ENCODE peak calls at places on chromosome 12, in five cellular contexts. Z, F, J, Q and D are unnamed samples.

GRCh38 chr12:93139028-93139665 is 210.1 kb upstream of the EEA1 start:
- DNase-seq in F (no peak), Z (no peak), Q (no peak), J (no peak), D (no peak)

GRCh38 chr12:14846042-14846587 is 2.8 kb upstream of the ART4 start:
- DNase-seq in F (no peak), Q (no peak), J (no peak), Z (no peak), D (peak; percentile 78)

GRCh38 chr12:103495158-103495782 is 498 bp downstream of the C12orf42 start:
- DNase-seq in F (no peak), Z (no peak), J (peak; percentile 36), Q (no peak), D (no peak)

GRCh38 chr12:93379432-93380308 is 1.9 kb downstream of the NUDT4 start:
- DNase-seq in J (no peak), F (no peak), Z (peak; percentile 40), Q (no peak), D (peak; percentile 18)

GRCh38 chr12:114692558-114693531 is 8.9 kb upstream of the TBX3 start:
- DNase-seq in J (no peak), F (peak; percentile 80), Z (no peak), Q (no peak), D (no peak)

GRCh38 chr12:16076553-16076952 is 165.4 kb downstream of the DERA start:
- DNase-seq in F (no peak), J (peak; percentile 28), Z (no peak), Q (peak; percentile 5), D (peak; percentile 39)

GRCh38 chr12:54300732-54301427 is at the start of gene NFE2:
- DNase-seq in Z (no peak), F (peak; percentile 30), Q (peak; percentile 82), J (peak; percentile 63), D (peak; percentile 85)

GRCh38 chr12:56688129-56688845 is at the start of gene PTGES3:
- DNase-seq in J (peak; percentile 95), Z (peak; percentile 97), F (peak; percentile 96), Q (peak; percentile 97), D (peak; percentile 99)

GRCh38 chr12:116924558-116925453 is 14.1 kb downstream of the FBXW8 start:
- DNase-seq in Z (no peak), F (no peak), J (no peak), Q (peak; percentile 16), D (peak; percentile 57)

GRCh38 chr12:124460771-124461170 is 106.6 kb downstream of the NCOR2 start:
- DNase-seq in F (no peak), Z (no peak), J (no peak), Q (no peak), D (no peak)

GRCh38 chr12:94795520-94795919 is 145.2 kb upstream of the TMCC3 start:
- DNase-seq in F (no peak), Q (peak; percentile 29), J (peak; percentile 41), Z (no peak), D (no peak)

GRCh38 chr12:79267580-79267979 is 403.0 kb downstream of the SYT1 start:
- DNase-seq in J (no peak), Z (no peak), F (no peak), Q (no peak), D (no peak)

GRCh38 chr12:27618836-27619235 is 77.4 kb upstream of the REP15 start:
- DNase-seq in Z (no peak), F (no peak), J (no peak), Q (no peak), D (peak; percentile 39)

GRCh38 chr12:4107436-4107878 is 166.1 kb upstream of the CCND2 start:
- DNase-seq in Z (no peak), F (peak; percentile 29), Q (no peak), J (peak; percentile 27), D (peak; percentile 47)

GRCh38 chr12:63882844-63883243 is 38.3 kb downstream of the SRGAP1 start:
- DNase-seq in F (no peak), Z (no peak), J (no peak), Q (no peak), D (peak; percentile 84)

GRCh38 chr12:90905691-90906370 is 49.1 kb downstream of the CCER1 start:
- DNase-seq in J (no peak), F (no peak), Z (no peak), Q (peak; percentile 2), D (no peak)

GRCh38 chr12:88895634-88896033 is 315.4 kb upstream of the KITLG start:
- DNase-seq in Q (no peak), F (no peak), Z (no peak), J (no peak), D (no peak)

GRCh38 chr12:50690923-50691322 is 73.0 kb upstream of the ATF1 start:
- DNase-seq in Q (no peak), F (no peak), J (no peak), Z (peak; percentile 60), D (peak; percentile 64)

GRCh38 chr12:82383930-82384513 is 25.7 kb downstream of the METTL25 start:
- DNase-seq in Q (no peak), F (no peak), J (no peak), Z (no peak), D (peak; percentile 61)

GRCh38 chr12:57404966-57405640 is 25.7 kb downstream of the R3HDM2 start:
- DNase-seq in Z (no peak), J (no peak), F (no peak), Q (no peak), D (no peak)

GRCh38 chr12:109621864-109622485 is 48.4 kb downstream of the MVK start:
- DNase-seq in Z (no peak), Q (no peak), J (no peak), F (no peak), D (no peak)

GRCh38 chr12:126492181-126492580 is 1426.9 kb downstream of the AACS start:
- DNase-seq in F (no peak), Z (no peak), Q (peak; percentile 40), J (no peak), D (peak; percentile 21)

GRCh38 chr12:89461649-89462612 is 62.7 kb downstream of the GALNT4 start:
- DNase-seq in F (no peak), Z (no peak), J (peak; percentile 51), Q (no peak), D (peak; percentile 65)

GRCh38 chr12:121786441-121786825 is 7.1 kb downstream of the RHOF start:
- DNase-seq in Z (no peak), J (peak; percentile 76), F (no peak), Q (peak; percentile 96), D (peak; percentile 81)

GRCh38 chr12:106115450-106115849 is 23.3 kb downstream of the NUAK1 start:
- DNase-seq in J (no peak), F (no peak), Z (no peak), Q (no peak), D (no peak)

GRCh38 chr12:89138048-89138852 is 214.1 kb downstream of the DUSP6 start:
- DNase-seq in F (no peak), Q (no peak), J (no peak), Z (no peak), D (no peak)

GRCh38 chr12:96766232-96766631 is 140.8 kb upstream of the NEDD1 start:
- DNase-seq in J (no peak), Q (peak; percentile 2), Z (no peak), F (no peak), D (no peak)

GRCh38 chr12:57887631-57888406 is 41.3 kb upstream of the CTDSP2 start:
- DNase-seq in Q (peak; percentile 24), Z (no peak), J (no peak), F (peak; percentile 61), D (peak; percentile 75)

GRCh38 chr12:92973614-92974013 is 44.5 kb upstream of the EEA1 start:
- DNase-seq in F (no peak), J (no peak), Q (no peak), Z (no peak), D (peak; percentile 90)

GRCh38 chr12:66409195-66409871 is 107.0 kb downstream of the HELB start:
- DNase-seq in Z (no peak), J (no peak), F (no peak), Q (peak; percentile 3), D (peak; percentile 42)

GRCh38 chr12:133080619-133081407 is at the start of gene ZNF140:
- DNase-seq in F (peak; percentile 96), J (peak; percentile 68), Q (peak; percentile 92), Z (peak; percentile 97), D (peak; percentile 99)
- H3K9me3 ChIP-seq in F (peaks cover 4% of the 10 kb centered on the region), J (peaks cover 89% of the 10 kb centered on the region), Q (peaks cover 75% of the 10 kb centered on the region), Z (peaks cover 84% of the 10 kb centered on the region), D (no peaks in the 10 kb centered on the region)

DNA sequence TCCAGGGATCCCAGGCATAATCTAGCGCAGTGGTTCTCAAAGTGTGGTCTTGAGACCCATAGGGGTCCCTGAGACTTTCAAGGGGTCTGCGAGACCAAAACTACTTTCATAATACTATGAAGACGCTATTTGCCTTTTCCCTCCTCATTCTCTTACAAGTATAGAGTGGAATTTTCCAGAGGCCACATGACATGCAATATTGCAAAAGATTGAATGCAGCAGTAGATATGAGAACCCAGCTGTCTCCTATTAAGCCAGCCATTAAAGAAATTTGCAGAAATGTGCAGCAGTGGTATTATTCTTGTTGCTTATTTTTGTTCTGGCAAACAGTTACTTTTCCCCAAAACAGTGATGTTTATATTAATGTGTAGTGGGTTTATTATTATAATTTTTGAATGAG is 62.8 kb downstream of the VWF start:
- DNase-seq in Z (no peak), Q (no peak), J (no peak), F (no peak), D (peak; percentile 74)
- H3K4me1 ChIP-seq in Z (peaks cover 10% of the 10 kb centered on the region), Q (peaks cover 34% of the 10 kb centered on the region), J (no peaks in the 10 kb centered on the region), F (no peaks in the 10 kb centered on the region), D (no peaks in the 10 kb centered on the region)

DNA sequence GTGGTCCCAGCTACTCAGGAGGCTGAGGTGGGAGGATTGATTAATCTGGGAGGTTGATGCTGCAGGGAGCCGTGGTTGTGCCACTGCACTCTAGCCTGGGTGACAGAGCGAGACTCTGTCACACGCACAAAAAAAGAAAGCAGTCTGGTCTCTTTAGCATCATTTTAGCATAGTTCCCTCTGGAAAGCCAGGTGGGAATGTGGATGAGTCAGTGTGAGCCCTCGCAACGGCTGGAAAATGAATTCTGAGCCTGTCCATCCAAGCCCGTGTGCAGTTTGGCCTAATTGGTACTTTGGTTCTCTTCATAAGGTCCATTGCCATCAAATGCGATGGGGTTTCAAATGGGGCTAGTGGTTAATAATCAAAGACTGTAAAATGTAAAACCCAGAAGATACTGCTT is 2.4 kb downstream of the MYL2 start:
- DNase-seq in Q (no peak), F (no peak), J (no peak), Z (no peak), D (no peak)
- H3K4me3 ChIP-seq in Q (no peak overlapping the region), F (no peak overlapping the region), J (no peak overlapping the region), Z (no peak overlapping the region), D (no peak overlapping the region)

DNA sequence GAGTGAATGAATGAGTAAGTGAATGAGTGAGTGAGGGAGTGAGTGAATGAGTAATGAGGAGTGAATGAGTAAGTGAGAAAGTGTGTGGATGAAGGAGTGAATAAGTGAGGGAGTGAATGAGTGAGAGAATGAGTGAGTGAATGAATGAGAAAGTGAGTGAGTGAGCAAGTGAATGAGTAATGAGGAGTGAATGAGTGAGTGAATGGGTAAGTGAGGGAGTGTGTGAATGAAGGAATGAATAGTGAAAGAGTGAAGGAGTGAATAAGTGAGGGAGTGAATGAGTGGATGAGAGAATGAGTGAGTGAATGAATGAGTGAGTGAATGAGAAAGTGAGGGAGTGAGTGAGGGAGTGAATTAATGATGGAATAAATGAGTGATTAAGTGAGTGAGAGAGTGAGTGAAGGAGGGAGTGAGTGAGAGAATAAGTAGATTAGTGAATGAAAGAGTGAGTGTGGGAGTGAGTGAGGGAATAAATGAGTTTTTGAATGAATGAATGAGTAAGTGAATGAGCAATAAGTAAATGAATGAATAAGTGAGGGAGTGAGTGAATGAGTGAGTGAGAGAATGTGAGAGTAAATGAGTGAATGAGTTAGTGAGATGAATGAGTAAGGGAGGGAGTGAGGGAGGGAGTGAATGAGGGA is 364.5 kb downstream of the ADGRD1 start:
- DNase-seq in J (no peak), F (no peak), Q (no peak), Z (no peak), D (no peak)
- H3K9me3 ChIP-seq in J (peaks cover 14% of the 10 kb centered on the region), F (no peaks in the 10 kb centered on the region), Q (no peaks in the 10 kb centered on the region), Z (peaks cover 8% of the 10 kb centered on the region), D (no peaks in the 10 kb centered on the region)